ENCODE peak calls at places on chromosome 13, in six cellular contexts. Z is coronary artery, O is astrocyte, D is hepatocyte, C is MM.1S, F is heart right ventricle. Y is an unnamed sample.

GRCh38 chr13:30895773-30896172 is 10.3 kb upstream of the MEDAG start:
- DNase-seq in O (peak; percentile 88), C (no peak), Z (peak; percentile 92), D (peak; percentile 72), F (no peak), Y (peak; percentile 55)

GRCh38 chr13:113013303-113013702 is 44.3 kb downstream of the MCF2L start:
- DNase-seq in Z (no peak), O (no peak), F (no peak), D (peak; percentile 52), C (no peak), Y (peak; percentile 29)

GRCh38 chr13:102580552-102581169 is 16.1 kb upstream of the TPP2 start:
- DNase-seq in Z (no peak), F (peak; percentile 38), O (peak; percentile 30), D (peak; percentile 82), C (peak; percentile 64), Y (peak; percentile 19)

GRCh38 chr13:42364613-42365000 is 92.7 kb downstream of the AKAP11 start:
- DNase-seq in C (no peak), O (no peak), D (no peak), Z (no peak), F (no peak), Y (no peak)

GRCh38 chr13:34458756-34459462 is 483.2 kb upstream of the NBEA start:
- DNase-seq in D (no peak), F (peak; percentile 32), O (no peak), Z (no peak), C (no peak), Y (no peak)

GRCh38 chr13:111286162-111286561 is 34.3 kb upstream of the TEX29 start:
- DNase-seq in C (no peak), Z (no peak), F (no peak), O (no peak), D (no peak), Y (no peak)

GRCh38 chr13:46213242-46213641 is 1.5 kb downstream of the LRRC63 start:
- DNase-seq in C (no peak), O (no peak), F (no peak), Z (no peak), D (no peak), Y (no peak)

GRCh38 chr13:44819245-44819644 is 170.0 kb downstream of the NUFIP1 start:
- DNase-seq in C (no peak), Z (no peak), O (peak; percentile 93), F (no peak), D (peak; percentile 75), Y (peak; percentile 38)

DNA sequence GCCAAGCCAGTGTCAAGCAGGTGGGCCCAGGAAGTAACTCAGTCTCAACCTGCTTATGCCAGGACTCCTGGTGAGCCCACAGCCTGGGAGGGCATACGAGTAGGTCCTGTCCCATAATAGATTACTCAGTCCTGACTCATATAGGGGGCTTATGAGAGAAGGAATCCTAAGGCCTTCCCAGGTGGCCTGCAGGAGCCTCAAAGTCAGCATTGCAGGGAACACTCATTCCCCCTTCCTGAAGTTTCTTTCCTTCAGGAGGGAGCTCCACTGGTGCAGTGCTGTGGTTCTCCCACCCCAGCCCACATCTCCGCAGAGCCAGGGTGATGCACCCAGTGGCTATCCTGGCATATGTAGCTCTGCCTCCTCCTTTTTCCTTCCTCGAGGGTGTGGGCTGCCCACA is 137.3 kb downstream of the ZIC5 start:
- DNase-seq in C (no peak), O (no peak), Z (no peak), D (no peak), F (no peak), Y (no peak)
- H3K4me3 ChIP-seq in C (no peak overlapping the region), O (no peak overlapping the region), Z (no peak overlapping the region), D (no peak overlapping the region), F (no peak overlapping the region), Y (no peak overlapping the region)

GRCh38 chr13:36090592-36090991 is 40.6 kb downstream of the DCLK1 start:
- DNase-seq in C (no peak), F (no peak), D (no peak), Z (no peak), O (peak; percentile 8), Y (no peak)
- H3K27ac ChIP-seq in C (no peak overlapping the region), F (no peak overlapping the region), D (no peak overlapping the region), Z (peak overlapping the region; percentile 19), O (no peak overlapping the region), Y (no peak overlapping the region)

GRCh38 chr13:36789730-36790129 is 29.3 kb upstream of the RFXAP start:
- DNase-seq in F (no peak), C (no peak), Z (no peak), D (no peak), O (no peak), Y (no peak)

GRCh38 chr13:36801035-36801434 is 18.0 kb upstream of the RFXAP start:
- DNase-seq in Z (no peak), D (no peak), F (no peak), C (no peak), O (no peak), Y (no peak)

GRCh38 chr13:36796052-36796451 is 23.0 kb upstream of the RFXAP start:
- DNase-seq in O (no peak), Z (no peak), C (no peak), F (no peak), D (no peak), Y (no peak)

DNA sequence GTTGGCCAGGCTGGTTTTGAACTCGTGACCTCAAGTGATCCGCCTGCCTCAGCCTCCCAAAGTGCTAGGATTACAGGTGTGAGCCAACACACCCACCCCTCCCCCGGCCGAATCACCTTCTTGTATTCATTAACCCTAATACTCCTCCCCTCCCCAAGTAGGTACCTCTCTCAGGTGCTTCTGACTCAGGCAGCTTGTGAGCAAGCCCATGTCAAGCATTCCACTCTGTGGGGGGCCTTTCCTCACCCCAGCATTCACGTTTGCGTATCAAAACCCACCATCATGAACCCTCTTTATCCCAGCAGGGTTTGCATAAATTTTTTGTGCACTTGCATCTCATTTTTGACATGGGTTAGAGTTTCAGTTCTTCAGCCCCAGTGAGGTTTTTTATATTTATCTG is 23.6 kb upstream of the RFXAP start:
- DNase-seq in F (no peak), C (no peak), Z (no peak), D (no peak), O (no peak), Y (no peak)
- H3K4me3 ChIP-seq in F (no peak overlapping the region), C (no peak overlapping the region), Z (no peak overlapping the region), D (no peak overlapping the region), O (no peak overlapping the region), Y (no peak overlapping the region)

GRCh38 chr13:77975358-77976042 is 56.9 kb upstream of the EDNRB start:
- DNase-seq in F (no peak), Z (no peak), C (no peak), D (no peak), O (no peak), Y (no peak)
- H3K27ac ChIP-seq in F (no peak overlapping the region), Z (no peak overlapping the region), C (no peak overlapping the region), D (no peak overlapping the region), O (no peak overlapping the region), Y (no peak overlapping the region)

DNA sequence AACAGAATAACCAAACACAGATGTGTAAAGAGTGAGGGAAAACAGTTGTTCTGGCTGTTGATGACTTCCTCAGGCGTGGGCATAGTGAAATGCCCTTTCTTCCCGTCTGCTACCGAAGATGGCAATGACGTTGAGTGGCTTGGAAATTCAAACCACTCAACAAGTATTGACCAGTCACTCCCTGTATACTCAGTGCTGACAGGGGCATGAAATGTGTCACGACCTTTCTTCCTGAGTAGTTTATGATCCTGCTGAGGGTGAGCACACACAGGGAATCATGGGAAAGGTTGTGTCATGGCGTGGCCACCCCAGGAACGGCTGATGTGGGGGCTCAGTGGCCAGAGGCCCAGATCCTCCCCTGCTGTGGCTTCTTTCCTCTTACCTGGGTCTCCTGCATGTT is 87.8 kb upstream of the C1QTNF9B start:
- DNase-seq in O (no peak), D (no peak), Z (no peak), F (no peak), C (no peak), Y (no peak)
- H3K4me3 ChIP-seq in O (no peak overlapping the region), D (no peak overlapping the region), Z (no peak overlapping the region), F (no peak overlapping the region), C (no peak overlapping the region), Y (no peak overlapping the region)

GRCh38 chr13:85497652-85498051 is 301.6 kb downstream of the SLITRK6 start:
- DNase-seq in O (peak; percentile 99), D (no peak), F (no peak), Z (no peak), C (no peak), Y (no peak)
- H3K27ac ChIP-seq in O (peak overlapping the region; percentile 41), D (no peak overlapping the region), F (no peak overlapping the region), Z (no peak overlapping the region), C (no peak overlapping the region), Y (no peak overlapping the region)

GRCh38 chr13:28817204-28817603 is 2.9 kb upstream of the MTUS2 start:
- DNase-seq in C (no peak), O (no peak), D (no peak), Z (no peak), F (no peak), Y (no peak)

GRCh38 chr13:28819046-28819747 is 942 bp upstream of the MTUS2 start:
- DNase-seq in Z (no peak), C (peak; percentile 22), F (no peak), O (peak; percentile 2), D (peak; percentile 26), Y (no peak)

GRCh38 chr13:28820099-28821051 is at the start of gene MTUS2:
- DNase-seq in F (no peak), C (no peak), D (peak; percentile 61), Z (no peak), O (no peak), Y (peak; percentile 23)

GRCh38 chr13:28822161-28822560 is 2.0 kb downstream of the MTUS2 start:
- DNase-seq in D (no peak), F (no peak), Z (no peak), C (no peak), O (no peak), Y (no peak)

GRCh38 chr13:28819748-28820098 is 416 bp upstream of the MTUS2 start:
- DNase-seq in C (peak; percentile 38), Z (no peak), O (peak; percentile 12), D (peak; percentile 86), F (peak; percentile 44), Y (peak; percentile 74)
- H3K4me3 ChIP-seq in C (no peak overlapping the region), Z (peak overlapping the region; percentile 79), O (no peak overlapping the region), D (no peak overlapping the region), F (peak overlapping the region; percentile 44), Y (no peak overlapping the region)

GRCh38 chr13:109764474-109765292 is 21.7 kb downstream of the IRS2 start:
- DNase-seq in C (no peak), D (no peak), F (no peak), Z (no peak), O (peak; percentile 24), Y (no peak)
- H3K27ac ChIP-seq in C (no peak overlapping the region), D (no peak overlapping the region), F (no peak overlapping the region), Z (no peak overlapping the region), O (no peak overlapping the region), Y (no peak overlapping the region)

GRCh38 chr13:110256126-110256905 is 50.6 kb downstream of the COL4A1 start:
- DNase-seq in O (no peak), F (no peak), D (no peak), C (no peak), Z (peak; percentile 68), Y (no peak)
- H3K4me3 ChIP-seq in O (no peak overlapping the region), F (no peak overlapping the region), D (no peak overlapping the region), C (no peak overlapping the region), Z (no peak overlapping the region), Y (no peak overlapping the region)

GRCh38 chr13:49110122-49110831 is 109.9 kb upstream of the MLNR start:
- DNase-seq in C (no peak), O (peak; percentile 82), D (peak; percentile 94), Z (peak; percentile 78), F (peak; percentile 84), Y (peak; percentile 86)
- H3K27ac ChIP-seq in C (no peak overlapping the region), O (peak overlapping the region; percentile 77), D (peak overlapping the region; percentile 70), Z (peak overlapping the region; percentile 12), F (no peak overlapping the region), Y (no peak overlapping the region)